ENCODE peak calls at places on chromosomes 13 and 19, in ten cellular contexts. O, K, F, B, E, L, S, C, I and X are unnamed samples.

GRCh38 chr13:21663197-21663596 is 7.7 kb upstream of the FGF9 start:
- DNase-seq in O (no peak), S (no peak), I (no peak), B (no peak), L (no peak), C (no peak), K (no peak), E (no peak), F (no peak), X (no peak)

GRCh38 chr19:7224205-7224833 is 69.9 kb downstream of the INSR start:
- DNase-seq in L (no peak), O (peak), F (no peak), E (peak), S (peak), C (peak), K (peak), B (peak), I (no peak), X (peak)

GRCh38 chr13:20711301-20712044 is 8.0 kb downstream of the IL17D start:
- DNase-seq in B (no peak), K (no peak), L (no peak), I (no peak), S (no peak), O (no peak), E (no peak), C (no peak), F (no peak), X (no peak)

GRCh38 chr19:41935781-41936415 is 7.6 kb upstream of the ERFL start:
- DNase-seq in L (no peak), B (no peak), F (peak), C (no peak), O (no peak), S (no peak), E (no peak), I (no peak), K (no peak), X (no peak)

GRCh38 chr19:11125994-11126685 is 29.4 kb downstream of the SPC24 start:
- DNase-seq in B (peak), K (peak), E (peak), S (peak), L (peak), O (peak), C (peak), F (peak), I (peak), X (no peak)

GRCh38 chr13:108932206-108932605 is 302.8 kb downstream of the MYO16 start:
- DNase-seq in E (no peak), F (no peak), C (no peak), O (no peak), I (no peak), K (no peak), B (no peak), S (no peak), L (no peak), X (no peak)

GRCh38 chr19:33904681-33905080 is 108.0 kb downstream of the KCTD15 start:
- DNase-seq in E (no peak), S (no peak), C (peak), B (no peak), O (peak), I (no peak), K (no peak), F (no peak), L (no peak), X (no peak)

GRCh38 chr19:17194608-17195007 is 20.5 kb upstream of the USE1 start:
- DNase-seq in I (no peak), L (no peak), C (no peak), E (no peak), S (no peak), K (no peak), B (no peak), F (peak), O (no peak), X (no peak)

GRCh38 chr13:68176486-68176885 is 946.4 kb upstream of the PCDH9 start:
- DNase-seq in S (peak), I (peak), O (no peak), L (no peak), F (no peak), E (no peak), K (no peak), C (no peak), B (peak), X (no peak)

GRCh38 chr19:51479531-51480331 is 1.4 kb downstream of the CEACAM18 start:
- DNase-seq in B (no peak), L (no peak), E (no peak), F (no peak), O (no peak), K (no peak), C (no peak), I (no peak), S (no peak), X (no peak)

GRCh38 chr19:48487944-48488343 is 18.8 kb downstream of the CYTH2 start:
- DNase-seq in S (peak), L (peak), F (no peak), O (peak), B (peak), I (peak), E (no peak), C (peak), K (peak), X (no peak)

GRCh38 chr13:45393941-45394570 is 24.1 kb downstream of the SLC25A30 start:
- DNase-seq in K (peak), O (peak), F (no peak), B (peak), C (peak), I (peak), E (no peak), L (no peak), S (peak), X (no peak)

GRCh38 chr13:45941261-45941660 is 89.7 kb upstream of the SIAH3 start:
- DNase-seq in E (no peak), S (no peak), F (no peak), O (no peak), C (no peak), B (no peak), I (no peak), K (no peak), L (no peak), X (no peak)

GRCh38 chr13:33144358-33144784 is 128.1 kb downstream of the KL start:
- DNase-seq in E (no peak), K (no peak), S (no peak), I (no peak), L (no peak), B (no peak), O (no peak), F (no peak), C (no peak), X (no peak)

GRCh38 chr19:14048439-14049153 is 13.3 kb downstream of the PALM3 start:
- DNase-seq in B (no peak), F (peak), C (no peak), K (peak), S (no peak), O (peak), E (no peak), I (no peak), L (peak), X (no peak)

GRCh38 chr19:54473071-54473941 is at the start of gene CDC42EP5:
- DNase-seq in E (peak), K (peak), C (peak), B (peak), S (peak), F (peak), L (peak), I (no peak), O (peak), X (no peak)

GRCh38 chr13:97018029-97018819 is 23.9 kb upstream of the OXGR1 start:
- DNase-seq in B (peak), C (no peak), S (peak), E (no peak), I (peak), K (no peak), F (no peak), L (no peak), O (peak), X (no peak)

GRCh38 chr13:107554355-107554905 is 660.9 kb downstream of the LIG4 start:
- DNase-seq in K (no peak), E (no peak), L (no peak), B (peak), S (no peak), F (no peak), O (no peak), C (no peak), I (no peak), X (no peak)

GRCh38 chr13:95201814-95202521 is 99.3 kb downstream of the ABCC4 start:
- DNase-seq in B (peak), S (peak), I (no peak), F (no peak), E (no peak), K (no peak), O (no peak), L (no peak), C (no peak), X (no peak)

GRCh38 chr13:22761709-22762108 is 419.1 kb upstream of the SGCG start:
- DNase-seq in O (no peak), L (no peak), E (no peak), S (no peak), F (no peak), K (no peak), B (no peak), C (no peak), I (no peak), X (no peak)

GRCh38 chr13:107421951-107422350 is 793.4 kb downstream of the LIG4 start:
- DNase-seq in B (peak), K (no peak), I (no peak), L (no peak), F (no peak), C (no peak), S (no peak), E (no peak), O (no peak), X (no peak)

GRCh38 chr19:1234670-1235380 is 3.0 kb downstream of the CBARP start:
- DNase-seq in F (no peak), K (no peak), B (no peak), O (no peak), C (no peak), E (no peak), I (no peak), S (no peak), L (no peak), X (no peak)

GRCh38 chr13:26037302-26037701 is 14.5 kb downstream of the SHISA2 start:
- DNase-seq in B (no peak), I (peak), E (no peak), F (no peak), L (no peak), S (no peak), O (no peak), C (no peak), K (no peak), X (peak)

GRCh38 chr13:74449811-74450524 is 315.8 kb upstream of the KLF12 start:
- DNase-seq in K (no peak), O (no peak), L (no peak), I (no peak), F (no peak), E (no peak), C (no peak), S (no peak), B (no peak), X (no peak)

GRCh38 chr19:16400911-16401675 is 70.7 kb downstream of the EPS15L1 start:
- DNase-seq in K (no peak), B (peak), L (no peak), F (peak), C (peak), E (peak), I (no peak), O (no peak), S (no peak), X (peak)

GRCh38 chr19:1279261-1279660 is 3.9 kb downstream of the FAM174C start:
- DNase-seq in I (no peak), B (no peak), L (no peak), S (no peak), O (no peak), K (no peak), C (no peak), E (no peak), F (no peak), X (no peak)

GRCh38 chr13:33452873-33453558 is 167.5 kb upstream of the STARD13 start:
- DNase-seq in B (no peak), L (no peak), S (no peak), O (no peak), F (no peak), E (no peak), K (no peak), I (no peak), C (no peak), X (no peak)

GRCh38 chr19:3720533-3720917 is 12.3 kb downstream of the TJP3 start:
- DNase-seq in K (peak), C (no peak), L (no peak), E (no peak), B (no peak), I (no peak), S (no peak), O (no peak), F (no peak), X (no peak)

GRCh38 chr19:3723110-3723488 is 14.9 kb downstream of the TJP3 start:
- DNase-seq in B (no peak), K (no peak), O (no peak), E (no peak), L (no peak), I (no peak), C (no peak), F (no peak), S (no peak), X (no peak)

GRCh38 chr19:3721131-3721899 is 13.1 kb downstream of the TJP3 start:
- DNase-seq in B (peak), F (peak), E (peak), S (peak), I (peak), O (peak), C (peak), K (peak), L (peak), X (peak)

GRCh38 chr19:3722443-3723109 is 14.4 kb downstream of the TJP3 start:
- DNase-seq in F (no peak), B (no peak), C (no peak), S (no peak), O (peak), E (no peak), L (no peak), I (no peak), K (peak), X (no peak)

DNA sequence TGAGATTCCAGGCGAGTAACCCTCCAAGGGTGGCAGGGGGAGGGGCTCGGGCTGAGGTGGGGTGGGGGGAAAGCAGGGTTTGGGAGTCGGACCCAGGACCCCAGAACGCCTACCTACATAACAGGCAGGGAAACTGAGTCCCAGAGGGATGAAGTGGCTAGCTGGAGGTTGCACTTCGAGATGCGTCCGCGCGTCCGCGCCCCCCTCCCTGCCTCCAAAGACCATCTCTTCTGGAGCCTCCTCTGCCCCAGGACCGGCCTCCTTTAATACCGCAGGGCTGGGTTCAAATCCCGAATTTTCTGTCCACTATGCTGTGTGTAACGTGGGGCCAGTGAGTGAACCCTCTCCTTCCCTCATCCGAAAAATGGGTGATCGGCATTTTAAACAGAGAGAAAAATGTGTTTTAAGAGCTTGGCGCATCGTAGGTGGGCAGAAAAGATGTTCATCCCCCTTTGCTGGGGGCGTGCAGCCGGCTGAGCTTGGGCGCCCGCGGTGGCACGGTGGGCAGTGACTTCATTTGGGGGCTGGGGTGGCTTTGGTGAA is 13.8 kb downstream of the TJP3 start:
- DNase-seq in E (no peak), I (no peak), K (no peak), L (no peak), B (no peak), F (no peak), O (no peak), S (no peak), C (no peak), X (no peak)
- H3K27ac ChIP-seq in E (no peak), I (peak), K (peak), L (no peak), B (no peak), F (no peak), O (no peak), S (no peak), C (no peak), X (no peak)

GRCh38 chr19:38975861-38976271 is 324 bp upstream of the FBXO17 start:
- DNase-seq in F (no peak), K (no peak), B (peak), C (no peak), L (no peak), E (peak), S (peak), O (peak), I (no peak), X (no peak)
- H3K27ac ChIP-seq in F (peak), K (peak), B (peak), C (peak), L (peak), E (peak), S (peak), O (peak), I (peak), X (peak)

GRCh38 chr13:61162106-61162505 is 253.5 kb downstream of the PCDH20 start:
- DNase-seq in I (no peak), B (no peak), F (no peak), K (no peak), O (no peak), L (no peak), E (no peak), C (no peak), S (no peak), X (no peak)
- H3K27ac ChIP-seq in I (no peak), B (no peak), F (no peak), K (no peak), O (no peak), L (peak), E (no peak), C (no peak), S (no peak), X (no peak)

DNA sequence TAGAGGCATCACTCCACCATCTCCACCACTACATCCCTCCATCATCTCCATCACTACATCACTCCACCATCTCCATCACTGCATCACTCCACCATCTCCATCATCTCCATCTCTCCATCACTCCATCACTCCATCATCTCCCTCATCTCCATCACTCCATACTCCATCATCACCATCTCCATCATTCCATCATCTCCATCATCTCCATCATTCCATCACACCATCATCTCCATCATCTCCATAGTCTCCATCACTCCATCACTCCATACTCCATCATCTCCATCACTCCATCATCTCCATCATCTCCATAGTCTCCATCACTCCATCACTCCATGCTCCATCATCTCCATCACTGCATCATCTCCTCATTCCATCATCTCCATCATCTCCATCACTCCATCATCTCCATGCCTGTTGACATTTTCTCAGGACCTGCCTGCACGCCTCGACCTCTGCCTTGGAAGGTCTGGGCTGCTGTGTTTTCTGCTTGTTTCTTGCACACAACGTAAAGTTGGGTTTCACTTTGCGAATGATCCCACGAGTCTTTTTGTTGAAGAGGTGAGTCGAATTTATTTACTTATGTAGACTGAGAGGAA is 21.2 kb upstream of the RASA3 start:
- DNase-seq in C (no peak), L (no peak), K (no peak), E (no peak), S (no peak), B (no peak), F (no peak), I (no peak), O (no peak), X (no peak)
- H3K27ac ChIP-seq in C (peak), L (no peak), K (no peak), E (no peak), S (no peak), B (no peak), F (no peak), I (no peak), O (no peak), X (no peak)

GRCh38 chr19:43467730-43468129 is 2.3 kb upstream of the LYPD3 start:
- DNase-seq in E (no peak), B (peak), K (no peak), F (no peak), O (no peak), C (no peak), S (peak), I (no peak), L (no peak), X (no peak)
- H3K27ac ChIP-seq in E (peak), B (peak), K (no peak), F (no peak), O (no peak), C (peak), S (no peak), I (no peak), L (no peak), X (no peak)